ENCODE peak calls at places on chromosome 20, in five cellular contexts. U is IMR-90, I is H9, L is trophoblast cell, O is mesenchymal stem cell. K is an unnamed sample.

GRCh38 chr20:4187147-4187546 is 171.8 kb upstream of the RNF24 start:
- DNase-seq in U (no peak), I (no peak), L (no peak), O (no peak), K (no peak)

GRCh38 chr20:54167909-54168872 is 5.6 kb downstream of the CYP24A1 start:
- DNase-seq in U (peak), I (no peak), L (no peak), O (no peak), K (no peak)

GRCh38 chr20:37343212-37343993 is 2.5 kb upstream of the SRC start:
- DNase-seq in U (no peak), I (no peak), L (no peak), O (no peak), K (no peak)

GRCh38 chr20:54122189-54122588 is 51.6 kb downstream of the CYP24A1 start:
- DNase-seq in U (peak), I (no peak), L (no peak), O (peak), K (no peak)

GRCh38 chr20:5918856-5919633 is 31.3 kb downstream of the TRMT6 start:
- DNase-seq in U (peak), I (no peak), L (no peak), O (peak), K (no peak)

GRCh38 chr20:44745560-44746366 is at the start of gene KCNK15:
- DNase-seq in U (peak), I (no peak), L (no peak), O (peak), K (no peak)

GRCh38 chr20:44014807-44015732 is 100.4 kb downstream of the TOX2 start:
- DNase-seq in U (no peak), I (peak), L (no peak), O (no peak), K (no peak)

GRCh38 chr20:37821691-37822655 is 81.0 kb upstream of the VSTM2L start:
- DNase-seq in U (peak), I (no peak), L (no peak), O (peak), K (no peak)

GRCh38 chr20:760751-761417 is 7.4 kb downstream of the SLC52A3 start:
- DNase-seq in U (no peak), I (peak), L (peak), O (no peak), K (peak)

GRCh38 chr20:39885975-39886649 is 802.9 kb downstream of the MAFB start:
- DNase-seq in U (peak), I (peak), L (peak), O (peak), K (peak)

GRCh38 chr20:25178563-25179438 is 16.7 kb upstream of the ENTPD6 start:
- DNase-seq in U (peak), I (no peak), L (peak), O (peak), K (peak)

GRCh38 chr20:41040855-41041254 is 12.2 kb downstream of the TOP1 start:
- DNase-seq in U (no peak), I (no peak), L (no peak), O (no peak), K (no peak)

GRCh38 chr20:38246357-38247165 is 14.0 kb downstream of the KIAA1755 start:
- DNase-seq in U (no peak), I (no peak), L (no peak), O (no peak), K (no peak)

GRCh38 chr20:18276821-18277220 is 11.5 kb upstream of the ZNF133 start:
- DNase-seq in U (peak), I (peak), L (peak), O (peak), K (peak)

GRCh38 chr20:44709380-44709779 is 5.8 kb upstream of the CCN5 start:
- DNase-seq in U (no peak), I (no peak), L (no peak), O (no peak), K (no peak)

GRCh38 chr20:35307666-35308653 is 15.7 kb upstream of the FAM83C start:
- DNase-seq in U (peak), I (no peak), L (no peak), O (peak), K (no peak)

GRCh38 chr20:35326021-35326731 is 34.0 kb upstream of the FAM83C start:
- DNase-seq in U (no peak), I (no peak), L (no peak), O (no peak), K (no peak)

GRCh38 chr20:36847009-36847709 is 28.8 kb upstream of the TLDC2 start:
- DNase-seq in U (peak), I (no peak), L (peak), O (peak), K (no peak)

GRCh38 chr20:34364013-34364382 is 925 bp downstream of the ITCH start:
- DNase-seq in U (peak), I (no peak), L (peak), O (peak), K (no peak)

GRCh38 chr20:4062721-4063606 is 47.6 kb upstream of the RNF24 start:
- DNase-seq in U (no peak), I (no peak), L (no peak), O (no peak), K (no peak)

GRCh38 chr20:370151-370600 is 10.4 kb upstream of the TRIB3 start:
- DNase-seq in U (no peak), I (no peak), L (peak), O (peak), K (no peak)

GRCh38 chr20:36573798-36574277 is 441 bp downstream of the TGIF2 start:
- DNase-seq in U (no peak), I (no peak), L (no peak), O (peak), K (no peak)

GRCh38 chr20:32820000-32820697 is 395 bp downstream of the MAPRE1 start:
- DNase-seq in U (peak), I (peak), L (peak), O (peak), K (peak)
- H3K14ac ChIP-seq in U (peak), I (peak), L (peak), O (peak), K (peak)

DNA sequence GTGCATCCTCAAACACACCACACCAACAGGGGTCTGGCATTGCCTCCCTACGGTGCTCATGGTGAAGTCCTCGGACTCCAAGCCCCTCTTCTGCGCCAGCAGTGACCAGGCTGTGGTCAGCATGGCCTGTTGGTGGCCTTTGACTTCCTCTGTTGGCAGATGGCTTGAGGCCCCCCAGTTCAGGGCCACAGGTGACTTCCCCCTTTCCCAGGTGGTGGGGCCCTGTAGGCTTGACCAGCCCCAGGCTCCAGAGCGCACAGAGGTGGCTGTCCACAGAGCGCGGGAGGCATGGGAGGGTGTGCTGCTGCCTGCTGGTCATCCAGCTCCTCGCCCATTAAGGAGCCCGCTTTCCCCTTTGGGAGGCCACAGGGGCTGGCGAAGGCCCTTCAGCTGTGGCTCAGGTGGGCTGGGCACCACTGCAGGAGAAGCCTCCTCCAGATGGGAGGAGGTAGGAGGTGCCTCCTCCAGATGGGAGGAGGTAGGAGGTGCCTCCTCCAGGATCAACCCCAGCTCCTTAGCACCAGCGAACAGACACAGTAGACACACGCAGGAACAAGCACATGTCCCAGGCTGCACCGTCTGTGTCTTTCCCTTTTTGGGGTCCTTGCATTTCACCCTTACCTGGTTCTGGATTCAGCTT is 52.1 kb upstream of the BHLHE23 start:
- DNase-seq in U (no peak), I (peak), L (no peak), O (no peak), K (no peak)
- H3K18ac ChIP-seq in U (no peak), I (no peak), L (no peak), O (no peak), K (peak)

DNA sequence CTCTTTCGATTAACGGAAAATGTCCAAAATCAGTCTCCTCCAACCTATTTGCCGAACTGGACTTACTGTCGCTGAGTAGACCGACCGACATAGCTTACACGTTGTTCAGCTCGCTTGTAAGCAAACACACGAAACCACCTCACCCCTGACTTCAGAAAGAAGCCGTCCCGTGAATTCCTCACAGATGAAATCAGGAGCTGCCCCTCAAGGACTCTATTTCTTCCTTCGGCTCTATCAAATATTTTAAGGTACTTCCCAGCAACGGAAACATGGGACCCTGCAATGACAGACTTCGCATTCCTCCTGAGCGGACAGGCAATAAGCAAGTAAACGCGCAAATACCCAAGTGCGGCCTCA is 973 bp upstream of the GID8 start:
- DNase-seq in U (peak), I (no peak), L (no peak), O (peak), K (no peak)
- H3K14ac ChIP-seq in U (peak), I (peak), L (peak), O (peak), K (no peak)

DNA sequence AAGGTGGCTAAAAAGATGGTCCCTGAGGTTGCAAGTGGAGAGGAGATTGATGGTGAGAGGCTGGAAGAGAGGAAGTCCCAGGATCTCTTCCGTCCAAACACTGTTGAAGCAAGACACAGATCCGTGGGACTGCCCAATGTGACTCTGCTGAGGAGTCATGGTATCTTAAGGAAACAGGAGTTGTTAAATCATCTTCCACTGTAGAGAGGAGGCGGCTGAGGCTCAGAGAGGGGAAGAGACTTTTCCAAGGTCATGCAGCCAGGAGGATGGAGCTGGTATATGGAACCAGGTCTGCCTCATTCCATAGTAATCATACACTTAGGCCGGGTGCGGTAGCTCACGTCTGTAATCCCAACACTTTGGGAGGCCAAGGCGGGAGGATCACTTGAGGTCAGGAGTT is 4.1 kb upstream of the ZNF335 start:
- DNase-seq in U (no peak), I (no peak), L (no peak), O (no peak), K (no peak)
- H3K18ac ChIP-seq in U (no peak), I (no peak), L (no peak), O (no peak), K (no peak)

GRCh38 chr20:56454754-56455153 is 13.7 kb upstream of the RTF2 start:
- DNase-seq in U (no peak), I (no peak), L (no peak), O (no peak), K (no peak)
- H3K14ac ChIP-seq in U (no peak), I (no peak), L (no peak), O (no peak), K (no peak)

GRCh38 chr20:23211164-23211563 is 125.0 kb upstream of the CD93 start:
- DNase-seq in U (no peak), I (no peak), L (no peak), O (no peak), K (no peak)
- H3K18ac ChIP-seq in U (no peak), I (no peak), L (no peak), O (no peak), K (no peak)

GRCh38 chr20:15837563-15837962 is 735.7 kb downstream of the KIF16B start:
- DNase-seq in U (no peak), I (no peak), L (no peak), O (no peak), K (no peak)
- H3K14ac ChIP-seq in U (no peak), I (no peak), L (no peak), O (no peak), K (no peak)

DNA sequence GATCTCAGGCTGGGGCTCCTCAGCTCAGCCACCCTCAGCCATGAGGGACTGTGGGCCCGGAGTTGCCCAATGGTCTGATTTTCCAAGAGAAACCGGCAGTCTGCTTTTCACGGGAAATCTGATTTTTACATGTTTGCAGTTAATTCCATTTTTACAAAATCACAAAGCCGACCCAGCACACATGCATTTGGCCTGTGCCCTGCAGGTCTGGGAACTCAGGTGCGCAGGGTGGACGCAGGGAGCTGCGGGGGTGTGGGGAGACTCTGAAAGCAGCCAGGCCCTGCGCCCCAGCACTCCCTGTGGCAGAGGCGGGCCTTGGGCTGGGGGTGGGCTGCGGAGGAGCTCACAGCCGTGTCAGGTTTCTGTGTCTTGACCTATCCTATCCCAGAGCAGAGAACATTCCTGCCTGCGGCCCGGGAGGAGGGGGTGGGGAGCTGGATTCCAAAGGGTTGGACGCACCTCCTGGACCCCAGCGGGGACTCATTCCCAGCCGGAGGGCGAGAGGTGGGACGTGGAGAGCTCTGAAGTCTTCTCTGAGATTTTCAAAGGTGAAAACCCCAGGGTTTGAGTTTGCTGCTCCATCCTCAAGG is 60.6 kb downstream of the ADNP start:
- DNase-seq in U (peak), I (peak), L (no peak), O (peak), K (peak)
- H3K18ac ChIP-seq in U (peak), I (peak), L (peak), O (peak), K (peak)

DNA sequence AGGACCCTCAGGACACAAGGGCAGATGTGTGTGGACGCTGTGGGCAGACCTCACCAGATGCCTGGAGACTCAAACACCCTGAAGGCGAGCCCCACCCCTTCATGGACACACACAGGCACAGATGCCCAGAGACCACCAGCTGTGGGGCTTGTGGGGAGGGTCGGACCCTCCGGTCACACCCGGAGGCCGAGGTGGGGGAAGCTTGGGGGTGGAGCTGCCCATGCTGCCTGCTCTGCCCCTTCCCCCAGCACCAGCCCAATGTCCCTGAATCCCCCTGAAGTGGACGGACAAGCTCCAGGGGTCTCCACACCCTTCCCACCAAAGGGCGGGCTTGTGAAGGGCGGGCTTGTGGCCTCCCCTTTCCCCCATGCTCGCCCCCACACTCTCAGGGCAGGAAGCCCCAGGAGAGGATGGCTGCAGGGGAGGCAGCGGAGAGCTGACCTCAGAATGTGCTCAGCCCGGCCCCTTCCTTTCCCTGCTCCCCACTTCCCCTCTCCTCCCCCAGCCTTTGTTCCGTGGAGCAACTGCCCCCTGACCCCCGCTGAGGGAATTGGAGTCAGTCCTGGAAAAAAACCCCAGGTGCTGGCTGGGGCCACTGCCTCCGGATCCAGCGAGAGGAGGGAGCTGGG is 13.8 kb upstream of the ABHD16B start:
- DNase-seq in U (no peak), I (peak), L (no peak), O (no peak), K (no peak)
- H3K14ac ChIP-seq in U (peak), I (peak), L (peak), O (peak), K (peak)